ENCODE peak calls at places on chromosomes 2 and 18, in six cellular contexts. E is activated naive CD4-positive, alpha-beta T cell; B is iris pigment epithelial cell; N is left ventricle myocardium inferior; J is C1 segment of cervical spinal cord; S is cardiac fibroblast. I is an unnamed sample.

GRCh38 chr18:44887227-44887631 is 206.5 kb downstream of the SETBP1 start:
- DNase-seq in B (peak), S (peak), E (no peak), N (no peak), J (no peak), I (no peak)

GRCh38 chr2:101382406-101382805 is 4.9 kb downstream of the CREG2 start:
- DNase-seq in N (no peak), J (no peak), E (no peak), S (no peak), B (no peak), I (no peak)

GRCh38 chr18:10973579-10974260 is 175.6 kb downstream of the PIEZO2 start:
- DNase-seq in B (peak), E (no peak), S (peak), J (no peak), N (no peak), I (no peak)

GRCh38 chr2:138942466-138942865 is 162.3 kb upstream of the NXPH2 start:
- DNase-seq in E (no peak), B (no peak), N (no peak), S (no peak), J (no peak), I (no peak)

GRCh38 chr2:61493523-61493942 is 22.6 kb upstream of the USP34 start:
- DNase-seq in N (no peak), J (no peak), S (peak), E (no peak), B (peak), I (no peak)

GRCh38 chr18:46278481-46279465 is 174.6 kb downstream of the HAUS1 start:
- DNase-seq in B (peak), J (no peak), E (no peak), S (peak), N (no peak), I (no peak)

GRCh38 chr2:128302011-128302743 is 16.5 kb downstream of the HS6ST1 start:
- DNase-seq in S (no peak), N (no peak), J (no peak), E (no peak), B (no peak), I (no peak)

GRCh38 chr2:42194428-42194827 is 25.3 kb downstream of the EML4 start:
- DNase-seq in B (no peak), S (no peak), E (no peak), N (no peak), J (no peak), I (no peak)

GRCh38 chr18:74652392-74652988 is 54.8 kb downstream of the ZNF407 start:
- DNase-seq in J (no peak), S (peak), E (no peak), N (no peak), B (peak), I (no peak)

GRCh38 chr2:156340818-156341481 is 8.4 kb upstream of the NR4A2 start:
- DNase-seq in B (peak), S (peak), J (no peak), N (no peak), E (no peak), I (no peak)

GRCh38 chr2:213219816-213220215 is 64.4 kb upstream of the SPAG16 start:
- DNase-seq in S (no peak), N (no peak), J (no peak), E (no peak), B (peak), I (no peak)

GRCh38 chr2:156532989-156533388 is 96.8 kb downstream of the GPD2 start:
- DNase-seq in E (no peak), B (no peak), J (no peak), N (no peak), S (no peak), I (no peak)

GRCh38 chr2:159129807-159130206 is 156.7 kb downstream of the WDSUB1 start:
- DNase-seq in J (peak), N (peak), E (no peak), S (no peak), B (no peak), I (peak)

GRCh38 chr2:110770308-110770695 is 37.9 kb downstream of the ACOXL start:
- DNase-seq in J (no peak), E (no peak), N (peak), S (no peak), B (no peak), I (peak)

GRCh38 chr2:204353823-204354222 is 191.5 kb upstream of the PARD3B start:
- DNase-seq in E (no peak), J (no peak), N (no peak), S (peak), B (no peak), I (no peak)

GRCh38 chr2:241227635-241227993 is 39.1 kb downstream of the ANO7 start:
- DNase-seq in S (no peak), N (no peak), J (no peak), E (no peak), B (no peak), I (no peak)

GRCh38 chr2:189162566-189162965 is 17.0 kb downstream of the COL5A2 start:
- DNase-seq in S (no peak), E (no peak), B (no peak), J (no peak), N (no peak), I (no peak)

GRCh38 chr2:210230518-210230917 is 5.3 kb upstream of the ACADL start:
- DNase-seq in S (no peak), B (no peak), E (no peak), J (no peak), N (no peak), I (no peak)

GRCh38 chr2:35741556-35741955 is 614.0 kb upstream of the CRIM1 start:
- DNase-seq in J (no peak), S (no peak), N (no peak), E (no peak), B (peak), I (no peak)

GRCh38 chr2:174590928-174591648 is 6.5 kb downstream of the WIPF1 start:
- DNase-seq in N (no peak), B (peak), E (no peak), J (no peak), S (no peak), I (no peak)

GRCh38 chr2:79591281-79591680 is 78.4 kb downstream of the CTNNA2 start:
- DNase-seq in E (no peak), J (no peak), N (no peak), B (no peak), S (no peak), I (no peak)

GRCh38 chr2:12501469-12502147 is 215.1 kb upstream of the TRIB2 start:
- DNase-seq in J (no peak), N (peak), B (no peak), E (no peak), S (peak), I (peak)

GRCh38 chr2:205659922-205660321 is 22.4 kb upstream of the NRP2 start:
- DNase-seq in B (no peak), S (no peak), N (no peak), J (no peak), E (no peak), I (no peak)